ENCODE peak calls at places on chromosomes 7 and 10, in five cellular contexts. E is NB4, X is dorsolateral prefrontal cortex, I is kidney epithelial cell, Y is SK-N-MC. Q is an unnamed sample.

GRCh38 chr7:103569621-103570305 is 123.8 kb upstream of the SLC26A5 start:
- DNase-seq in E (no peak), X (no peak), I (no peak), Y (no peak), Q (no peak)

GRCh38 chr7:101817930-101818698 is 688 bp downstream of the CUX1 start:
- DNase-seq in E (no peak), X (no peak), I (no peak), Y (no peak), Q (no peak)

GRCh38 chr10:30056281-30056680 is 3.1 kb downstream of the JCAD start:
- DNase-seq in E (no peak), X (no peak), I (no peak), Y (no peak), Q (no peak)

GRCh38 chr7:51198654-51199053 is 118.0 kb downstream of the COBL start:
- DNase-seq in E (no peak), X (no peak), I (no peak), Y (no peak), Q (no peak)

GRCh38 chr7:32298403-32299132 is 191.6 kb downstream of the LSM5 start:
- DNase-seq in E (no peak), X (no peak), I (no peak), Y (no peak), Q (no peak)

GRCh38 chr7:136166521-136166920 is 189.4 kb upstream of the MTPN start:
- DNase-seq in E (no peak), X (no peak), I (no peak), Y (no peak), Q (no peak)

GRCh38 chr7:100167912-100168323 is 499 bp downstream of the GAL3ST4 start:
- DNase-seq in E (peak; percentile 23), X (no peak), I (no peak), Y (no peak), Q (no peak)

GRCh38 chr10:35382096-35382495 is 45.8 kb downstream of the CCNY start:
- DNase-seq in E (no peak), X (no peak), I (no peak), Y (no peak), Q (no peak)

GRCh38 chr10:67914777-67915340 is 30.4 kb downstream of the SIRT1 start:
- DNase-seq in E (no peak), X (no peak), I (no peak), Y (no peak), Q (no peak)

GRCh38 chr10:87656431-87657072 is 3.1 kb upstream of the PAPSS2 start:
- DNase-seq in E (peak; percentile 65), X (no peak), I (no peak), Y (no peak), Q (peak; percentile 69)

GRCh38 chr7:140403878-140404564 is at the start of gene RAB19:
- DNase-seq in E (no peak), X (no peak), I (no peak), Y (no peak), Q (no peak)

GRCh38 chr10:132447446-132448247 is 50.6 kb downstream of the PWWP2B start:
- DNase-seq in E (peak; percentile 87), X (no peak), I (peak; percentile 71), Y (no peak), Q (no peak)

GRCh38 chr7:143269254-143269653 is 6.0 kb downstream of the GSTK1 start:
- DNase-seq in E (no peak), X (no peak), I (no peak), Y (no peak), Q (no peak)

GRCh38 chr10:5492322-5492855 is 7.0 kb downstream of the CALML5 start:
- DNase-seq in E (no peak), X (no peak), I (no peak), Y (no peak), Q (no peak)

GRCh38 chr10:121668336-121669009 is 70.2 kb upstream of the FGFR2 start:
- DNase-seq in E (no peak), X (no peak), I (no peak), Y (no peak), Q (no peak)

GRCh38 chr10:5291501-5292195 is 73.1 kb upstream of the UCN3 start:
- DNase-seq in E (peak; percentile 96), X (no peak), I (peak; percentile 42), Y (no peak), Q (no peak)

GRCh38 chr10:60008816-60009215 is 102.5 kb upstream of the CCDC6 start:
- DNase-seq in E (no peak), X (no peak), I (no peak), Y (no peak), Q (no peak)

GRCh38 chr7:106101726-106102125 is 10.4 kb downstream of the SYPL1 start:
- DNase-seq in E (no peak), X (no peak), I (no peak), Y (no peak), Q (peak; percentile 63)

GRCh38 chr7:106813705-106814305 is 51.3 kb upstream of the PIK3CG start:
- DNase-seq in E (no peak), X (no peak), I (no peak), Y (no peak), Q (no peak)

GRCh38 chr10:100823194-100823593 is 77.8 kb downstream of the PAX2 start:
- DNase-seq in E (no peak), X (no peak), I (no peak), Y (no peak), Q (no peak)

GRCh38 chr10:106816318-106817085 is 348.0 kb downstream of the SORCS1 start:
- DNase-seq in E (no peak), X (no peak), I (no peak), Y (no peak), Q (no peak)

GRCh38 chr7:155789001-155789725 is 23.1 kb downstream of the SHH start:
- DNase-seq in E (no peak), X (peak; percentile 32), I (no peak), Y (no peak), Q (no peak)

GRCh38 chr7:96426685-96427084 is 104.8 kb upstream of the SLC25A13 start:
- DNase-seq in E (no peak), X (no peak), I (no peak), Y (no peak), Q (no peak)